ENCODE peak calls at places on chromosome 21, in six cellular contexts. N is lower lobe of right lung, Z is K562, P is breast epithelium, A is left lung, S is fibroblast of lung. H is an unnamed sample. For H3K9me3 and H3K4me1, the result is how much of the 10 kb centered on the place peaks cover.

GRCh38 chr21:33268736-33269441 is 2.7 kb downstream of the IL10RB start:
- DNase-seq in S (no peak), A (peak), P (peak), Z (no peak), N (peak), H (no peak)

GRCh38 chr21:36705679-36706481 is 7.0 kb downstream of the SIM2 start:
- DNase-seq in P (no peak), Z (peak), S (no peak), A (no peak), N (no peak), H (no peak)

GRCh38 chr21:30391615-30392014 is 4.2 kb upstream of the KRTAP13-1 start:
- DNase-seq in A (no peak), N (no peak), P (no peak), Z (no peak), S (no peak), H (no peak)

GRCh38 chr21:31395268-31395667 is 51.2 kb upstream of the TIAM1 start:
- DNase-seq in N (no peak), A (no peak), Z (no peak), P (no peak), S (no peak), H (no peak)

GRCh38 chr21:23949493-23949892 is 1657.8 kb downstream of the MRPL39 start:
- DNase-seq in Z (no peak), S (no peak), A (no peak), P (no peak), N (no peak), H (no peak)

GRCh38 chr21:32764186-32764585 is 7.4 kb downstream of the PAXBP1 start:
- DNase-seq in Z (no peak), N (no peak), P (no peak), A (no peak), S (no peak), H (no peak)

GRCh38 chr21:34120867-34121266 is 47.5 kb downstream of the MRPS6 start:
- DNase-seq in P (no peak), A (no peak), S (no peak), N (no peak), Z (no peak), H (no peak)

GRCh38 chr21:41681336-41681801 is 85.5 kb downstream of the RIPK4 start:
- DNase-seq in N (no peak), Z (no peak), P (peak), S (no peak), A (no peak), H (no peak)

GRCh38 chr21:23155281-23155680 is 2157.1 kb downstream of the NCAM2 start:
- DNase-seq in N (no peak), Z (no peak), A (no peak), P (no peak), S (no peak), H (no peak)

GRCh38 chr21:31530364-31530763 is 129.1 kb upstream of the SOD1 start:
- DNase-seq in Z (no peak), N (no peak), A (no peak), P (no peak), S (no peak), H (no peak)

GRCh38 chr21:42513985-42514882 is 582 bp downstream of the SLC37A1 start:
- DNase-seq in A (peak), Z (peak), P (peak), S (no peak), N (peak), H (peak)

DNA sequence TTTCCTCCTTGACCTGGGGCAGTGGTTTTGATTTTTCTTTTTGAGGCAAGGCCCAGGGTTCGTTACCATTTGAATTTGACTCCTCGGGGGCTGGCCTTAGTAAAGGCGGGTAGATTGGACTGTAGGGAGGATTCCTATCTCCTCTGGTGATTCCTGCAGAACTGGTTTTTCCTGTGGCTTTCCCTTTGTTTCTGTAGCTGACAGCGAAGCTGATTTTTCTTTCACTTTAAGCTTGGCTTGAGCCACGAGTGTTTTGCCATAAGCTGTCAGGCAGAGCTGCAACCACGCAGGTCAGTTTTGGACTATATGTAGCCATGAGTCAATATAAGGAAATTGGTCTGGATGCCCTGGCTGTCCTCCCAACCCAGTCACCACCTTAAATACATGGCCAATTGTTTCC is 28.7 kb upstream of the KCNJ15 start:
- DNase-seq in Z (no peak), P (no peak), N (no peak), S (no peak), A (no peak), H (no peak)
- H3K9me3 ChIP-seq in Z (under half), P (half or more), N (half or more), S (under half), A (half or more), H (under half)

DNA sequence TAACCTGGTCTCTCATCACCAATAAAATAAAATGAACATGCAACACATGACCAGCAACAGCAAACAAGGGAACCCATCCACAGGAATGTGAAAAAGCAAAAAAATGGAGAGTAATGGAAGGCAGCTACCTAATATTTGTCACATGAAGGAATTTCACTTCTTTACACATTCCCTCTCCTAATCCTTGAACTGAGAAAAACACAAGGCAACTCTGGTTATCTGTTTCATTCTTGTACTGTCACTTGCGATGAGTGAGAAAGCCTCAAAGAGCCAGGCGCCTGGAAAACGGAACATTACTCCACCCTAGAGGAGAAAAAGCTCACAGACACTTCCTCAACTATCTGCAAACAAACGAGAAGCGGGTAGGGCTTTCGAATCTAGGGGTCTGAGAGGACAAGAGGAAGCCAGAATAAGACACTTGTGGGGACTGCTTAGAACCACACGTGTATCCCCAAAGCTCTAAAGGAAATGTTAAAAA is 13.8 kb downstream of the HSF2BP start:
- DNase-seq in Z (peak), N (no peak), S (peak), A (peak), P (peak), H (no peak)
- TF ChIP-seq CTCF in Z (peak), N (peak), S (peak), A (peak), P (peak), H (peak)

DNA sequence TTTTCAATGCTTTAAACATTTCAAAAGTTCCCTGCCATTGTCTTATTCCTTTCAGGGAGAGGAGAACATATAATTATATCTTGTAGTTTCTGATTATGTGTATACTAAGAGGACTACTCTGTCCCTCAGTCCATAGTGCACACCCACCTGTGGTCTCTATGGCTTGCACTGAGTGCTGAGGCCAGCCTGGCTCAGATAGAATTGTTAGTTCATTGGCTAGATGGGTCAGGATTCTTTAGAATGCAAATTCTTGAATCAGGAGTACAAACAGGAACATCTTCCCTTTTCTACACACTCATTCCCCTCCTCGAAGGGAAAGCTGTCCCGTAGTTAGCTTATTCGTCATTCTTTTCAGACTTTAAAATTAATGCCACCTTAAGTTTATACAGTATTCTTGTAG is 8.2 kb downstream of the BACH1 start:
- DNase-seq in P (no peak), A (no peak), Z (no peak), N (no peak), S (no peak), H (no peak)
- H3K4me1 ChIP-seq in P (under half), A (half or more), Z (under half), N (half or more), S (under half), H (half or more)

GRCh38 chr21:21341041-21341440 is 342.8 kb downstream of the NCAM2 start:
- DNase-seq in S (no peak), P (no peak), N (no peak), Z (no peak), A (no peak), H (no peak)

GRCh38 chr21:21345296-21345695 is 347.1 kb downstream of the NCAM2 start:
- DNase-seq in N (no peak), P (no peak), Z (no peak), A (no peak), S (no peak), H (no peak)

DNA sequence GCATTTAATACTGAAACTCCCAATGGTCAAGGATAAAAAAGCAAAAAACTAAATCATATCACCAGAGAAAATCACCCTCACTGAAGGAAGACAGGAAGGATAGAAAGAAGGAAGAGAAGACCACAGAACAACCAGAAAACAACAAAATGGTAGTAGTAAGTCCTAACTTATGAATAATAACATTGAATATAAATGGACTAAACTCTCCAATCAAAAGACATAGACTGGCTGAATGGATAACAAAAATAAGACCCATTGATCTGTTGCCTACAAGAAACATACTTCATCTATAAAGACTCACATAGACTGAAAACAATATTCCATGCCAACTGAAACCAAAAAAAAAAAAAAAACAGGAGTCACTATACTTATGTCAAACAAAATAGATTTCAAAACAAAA is 347.7 kb downstream of the NCAM2 start:
- DNase-seq in S (no peak), Z (no peak), N (no peak), P (no peak), A (no peak), H (no peak)
- H3K9me3 ChIP-seq in S (under half), Z (under half), N (under half), P (under half), A (under half), H (under half)

GRCh38 chr21:45443595-45444181 is 38.7 kb downstream of the COL18A1 start:
- DNase-seq in S (no peak), N (no peak), A (no peak), P (no peak), Z (no peak), H (peak)
- TF ChIP-seq CTCF in S (no peak), N (no peak), A (no peak), P (no peak), Z (peak), H (no peak)

DNA sequence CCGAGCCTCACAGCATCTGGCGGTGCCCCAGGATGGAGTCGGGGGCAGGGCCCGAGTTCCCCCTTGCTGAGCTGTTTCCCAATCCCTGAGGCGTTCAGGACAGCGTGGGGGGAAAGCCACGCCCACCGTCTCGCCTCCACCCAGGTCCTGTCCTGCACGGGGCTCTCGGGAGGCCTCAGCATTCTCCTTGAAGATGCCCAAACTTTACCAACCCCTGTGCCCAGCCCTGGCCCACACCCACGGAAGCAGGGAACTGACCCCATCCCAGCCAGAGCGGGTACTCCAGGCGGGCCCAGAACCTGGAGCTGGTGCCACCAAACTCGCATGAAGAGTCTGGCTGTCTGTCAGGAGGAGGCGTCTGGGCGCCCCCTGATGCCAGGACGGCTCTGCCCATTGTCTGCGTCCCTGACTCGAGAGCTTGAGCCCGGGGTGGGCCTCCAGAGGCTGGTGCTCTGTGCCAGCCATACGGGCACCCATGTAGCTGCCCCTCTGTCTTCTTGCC is 35.3 kb upstream of the POFUT2 start:
- DNase-seq in P (no peak), S (peak), Z (peak), N (peak), A (no peak), H (peak)
- H3K4me1 ChIP-seq in P (under half), S (under half), Z (half or more), N (under half), A (under half), H (under half)

DNA sequence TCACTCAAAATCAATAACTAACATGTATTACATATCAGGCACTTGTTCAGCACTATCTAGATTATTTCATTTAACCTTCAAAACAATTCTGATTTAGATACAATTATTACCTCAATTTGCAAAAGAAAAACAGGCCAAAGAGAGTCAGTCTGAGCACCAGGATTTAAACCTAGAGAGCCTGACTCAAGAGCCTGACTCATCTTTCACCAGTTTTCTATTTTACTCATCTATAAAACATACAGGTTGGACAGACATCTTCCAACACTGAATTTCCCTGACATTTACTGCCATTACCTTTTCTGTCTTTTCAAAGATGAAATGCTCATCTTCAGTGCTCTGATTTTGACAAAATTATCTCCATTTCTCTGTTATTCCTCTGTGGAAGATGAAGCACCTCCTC is 116.5 kb downstream of the MRPL39 start:
- DNase-seq in N (no peak), S (no peak), P (no peak), A (no peak), Z (no peak), H (no peak)
- H3K9me3 ChIP-seq in N (under half), S (under half), P (under half), A (under half), Z (under half), H (under half)

DNA sequence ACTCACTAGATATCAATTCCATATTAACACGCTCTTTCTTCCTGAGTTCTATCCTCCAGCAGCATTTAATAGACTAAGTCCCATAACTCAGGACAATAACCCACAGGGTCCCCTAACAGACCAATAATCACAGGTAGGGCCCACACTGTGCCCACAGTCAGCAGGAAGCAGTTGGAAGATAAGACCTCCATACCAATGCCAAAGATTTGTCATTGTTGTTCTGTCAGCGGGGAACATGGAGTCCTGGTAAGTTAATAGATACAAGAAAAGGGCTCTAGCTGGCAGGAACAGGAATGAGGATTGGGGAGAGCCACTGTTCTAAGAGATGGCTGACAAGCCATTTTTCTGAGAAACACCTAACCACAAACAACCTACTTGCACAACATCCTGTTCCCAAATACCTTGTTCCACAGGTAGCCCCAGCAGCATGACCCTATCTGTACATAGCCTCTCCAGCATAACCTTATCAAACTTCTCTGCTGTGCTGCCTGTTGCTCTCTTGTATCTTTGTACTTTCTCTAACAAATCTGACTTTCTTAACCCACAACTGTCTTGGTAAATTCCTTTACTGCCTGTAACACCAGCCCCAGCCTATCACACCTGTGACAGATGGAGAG is 142.0 kb upstream of the KCNJ15 start:
- DNase-seq in S (no peak), N (no peak), A (no peak), Z (no peak), P (no peak), H (no peak)
- TF ChIP-seq CTCF in S (no peak), N (no peak), A (no peak), Z (no peak), P (no peak), H (no peak)

GRCh38 chr21:29190920-29191319 is 60.5 kb downstream of the MAP3K7CL start:
- DNase-seq in A (no peak), P (no peak), N (peak), S (peak), Z (no peak), H (peak)

GRCh38 chr21:29194847-29195246 is 64.4 kb downstream of the MAP3K7CL start:
- DNase-seq in N (no peak), A (no peak), Z (no peak), S (no peak), P (no peak), H (no peak)

GRCh38 chr21:29194342-29194741 is 63.9 kb downstream of the MAP3K7CL start:
- DNase-seq in Z (no peak), P (no peak), A (no peak), N (no peak), S (no peak), H (no peak)

GRCh38 chr21:29193907-29194306 is 63.5 kb downstream of the MAP3K7CL start:
- DNase-seq in Z (no peak), N (no peak), P (no peak), S (no peak), A (no peak), H (no peak)

GRCh38 chr21:29192999-29193563 is 62.6 kb downstream of the MAP3K7CL start:
- DNase-seq in Z (no peak), N (no peak), A (no peak), P (no peak), S (no peak), H (no peak)
- H3K4me1 ChIP-seq in Z (under half), N (under half), A (half or more), P (under half), S (under half), H (under half)

GRCh38 chr21:40634141-40634540 is 212.8 kb downstream of the DSCAM start:
- DNase-seq in P (no peak), N (no peak), S (no peak), A (no peak), Z (no peak), H (no peak)
- H3K9me3 ChIP-seq in P (under half), N (under half), S (under half), A (under half), Z (under half), H (under half)

H was measured in psoas muscle.